ENCODE peak calls at places on chromosome 6, in ten cellular contexts. F, A, J, R, M, Z, P, I, Y and V are unnamed samples.

GRCh38 chr6:111943723-111944122 is 70.5 kb upstream of the FYN start:
- DNase-seq in F (no peak), M (no peak), Y (no peak), R (no peak), Z (no peak), J (no peak), P (no peak), I (no peak), A (no peak), V (no peak)

GRCh38 chr6:158649289-158650143 is at the start of gene SYTL3:
- DNase-seq in F (peak; percentile 78), A (peak; percentile 70), M (peak; percentile 62), Y (no peak), R (peak; percentile 66), J (no peak), P (no peak), I (no peak), Z (peak; percentile 64), V (peak; percentile 31)

GRCh38 chr6:30450548-30450907 is 38.8 kb upstream of the HLA-E start:
- DNase-seq in M (no peak), I (no peak), J (no peak), Z (no peak), Y (no peak), P (no peak), F (no peak), A (no peak), R (no peak), V (no peak)

GRCh38 chr6:149275621-149276020 is 41.9 kb upstream of the TAB2 start:
- DNase-seq in J (no peak), R (no peak), Z (no peak), A (no peak), F (no peak), I (no peak), Y (no peak), M (no peak), P (no peak), V (no peak)

GRCh38 chr6:105677671-105678475 is 275.0 kb upstream of the PREP start:
- DNase-seq in F (no peak), Y (no peak), Z (no peak), J (no peak), P (no peak), I (peak; percentile 13), A (no peak), M (peak; percentile 3), R (no peak), V (no peak)

GRCh38 chr6:154868143-154868594 is 126.9 kb upstream of the TIAM2 start:
- DNase-seq in Z (no peak), Y (no peak), P (peak; percentile 46), I (peak; percentile 15), A (no peak), R (no peak), M (peak; percentile 72), F (no peak), J (no peak), V (no peak)

GRCh38 chr6:55443238-55444134 is 116.2 kb downstream of the GFRAL start:
- DNase-seq in M (no peak), R (no peak), Z (no peak), I (no peak), Y (no peak), P (no peak), J (no peak), A (no peak), F (no peak), V (no peak)

GRCh38 chr6:23621026-23621425 is 505.0 kb upstream of the NRSN1 start:
- DNase-seq in P (no peak), M (no peak), R (no peak), Y (no peak), I (no peak), A (no peak), Z (no peak), J (no peak), F (no peak), V (no peak)

GRCh38 chr6:49634811-49635159 is 1.9 kb downstream of the RHAG start:
- DNase-seq in Y (no peak), I (no peak), M (no peak), P (no peak), A (no peak), F (no peak), J (no peak), Z (no peak), R (no peak), V (no peak)

GRCh38 chr6:44090465-44090864 is 36.8 kb downstream of the MRPL14 start:
- DNase-seq in J (no peak), F (no peak), M (no peak), A (no peak), I (no peak), Y (no peak), P (no peak), R (no peak), Z (no peak), V (no peak)

GRCh38 chr6:147615659-147616456 is 107.4 kb downstream of the SAMD5 start:
- DNase-seq in Y (no peak), F (no peak), P (no peak), I (no peak), Z (no peak), A (no peak), J (no peak), R (no peak), M (no peak), V (no peak)

GRCh38 chr6:35727206-35727934 is 9.5 kb upstream of the ARMC12 start:
- DNase-seq in M (peak; percentile 80), A (peak; percentile 90), J (no peak), Z (peak; percentile 76), Y (peak; percentile 92), F (peak; percentile 92), I (peak; percentile 87), P (peak; percentile 89), R (peak; percentile 98), V (peak; percentile 89)

GRCh38 chr6:110944681-110945151 is 13.8 kb upstream of the GTF3C6 start:
- DNase-seq in I (no peak), R (no peak), Z (no peak), F (no peak), J (no peak), A (no peak), P (no peak), M (no peak), Y (no peak), V (no peak)

GRCh38 chr6:161228096-161228495 is 45.8 kb downstream of the AGPAT4 start:
- DNase-seq in A (no peak), F (no peak), R (peak; percentile 68), P (no peak), Y (no peak), J (no peak), Z (no peak), M (no peak), I (no peak), V (no peak)

DNA sequence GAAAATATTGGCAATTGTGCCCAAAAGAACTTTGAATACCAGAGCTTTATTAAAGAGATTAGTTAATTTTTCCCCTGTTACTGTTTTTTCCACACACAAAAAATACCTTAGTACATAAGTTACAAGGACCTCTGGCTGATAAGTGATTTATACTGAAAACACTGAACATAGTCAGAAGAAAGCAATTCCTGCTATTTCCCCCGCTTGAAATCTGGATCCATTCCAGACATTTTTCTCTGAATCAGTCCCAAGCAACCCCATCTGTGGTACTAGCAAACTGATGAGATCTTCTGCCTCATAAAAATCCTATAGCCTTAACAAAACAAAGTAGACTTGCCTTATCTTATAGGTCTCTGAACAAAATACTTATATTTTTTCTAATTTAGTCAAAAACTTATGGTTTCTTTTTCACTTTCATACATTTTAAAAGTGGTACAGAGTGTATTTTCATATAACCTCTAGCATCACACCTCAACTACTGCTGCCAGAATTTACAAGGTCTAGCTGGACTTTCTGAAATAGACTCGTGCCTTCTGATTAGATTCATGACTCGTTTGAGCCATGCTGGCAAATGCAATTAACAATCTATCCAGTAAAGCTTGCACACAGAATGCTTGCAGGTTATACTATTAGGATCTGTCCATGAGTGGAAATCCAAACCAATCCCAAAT is 111.9 kb downstream of the TBX18 start:
- DNase-seq in J (no peak), M (no peak), I (no peak), P (no peak), F (no peak), R (no peak), Z (no peak), Y (no peak), A (no peak), V (no peak)
- H3K27ac ChIP-seq in J (no peak overlapping the region), M (no peak overlapping the region), I (no peak overlapping the region), P (peak overlapping the region; percentile 79), F (no peak overlapping the region), R (no peak overlapping the region), Z (no peak overlapping the region), Y (peak overlapping the region; percentile 51), A (no peak overlapping the region), V (no peak overlapping the region)

GRCh38 chr6:118869894-118870665 is 23.9 kb upstream of the ASF1A start:
- DNase-seq in F (no peak), J (no peak), P (no peak), A (no peak), I (no peak), R (no peak), Y (no peak), Z (no peak), M (no peak), V (no peak)
- H3K4me3 ChIP-seq in F (no peak overlapping the region), J (no peak overlapping the region), P (no peak overlapping the region), A (no peak overlapping the region), I (no peak overlapping the region), R (no peak overlapping the region), Y (no peak overlapping the region), Z (no peak overlapping the region), M (no peak overlapping the region), V (no peak overlapping the region)

GRCh38 chr6:134426623-134427022 is 108.7 kb upstream of the SGK1 start:
- DNase-seq in P (no peak), I (no peak), M (no peak), R (no peak), A (no peak), F (no peak), J (no peak), Y (no peak), Z (no peak), V (no peak)

GRCh38 chr6:134424795-134425163 is 106.9 kb upstream of the SGK1 start:
- DNase-seq in J (no peak), F (no peak), Y (no peak), A (no peak), M (no peak), P (no peak), I (no peak), R (no peak), Z (no peak), V (no peak)

GRCh38 chr6:134427721-134428120 is 109.8 kb upstream of the SGK1 start:
- DNase-seq in I (no peak), J (no peak), M (no peak), F (no peak), R (no peak), Z (no peak), Y (no peak), A (no peak), P (no peak), V (no peak)

GRCh38 chr6:134424131-134424794 is 106.4 kb upstream of the SGK1 start:
- DNase-seq in I (no peak), J (no peak), F (no peak), M (no peak), R (no peak), Z (no peak), P (no peak), A (no peak), Y (no peak), V (no peak)

GRCh38 chr6:134425521-134426316 is 107.8 kb upstream of the SGK1 start:
- DNase-seq in J (no peak), Z (no peak), I (no peak), R (no peak), Y (no peak), A (no peak), P (no peak), M (no peak), F (no peak), V (no peak)
- H3K4me1 ChIP-seq in J (no peaks in the 10 kb centered on the region), Z (no peaks in the 10 kb centered on the region), I (no peaks in the 10 kb centered on the region), R (no peaks in the 10 kb centered on the region), Y (no peaks in the 10 kb centered on the region), A (no peaks in the 10 kb centered on the region), P (no peaks in the 10 kb centered on the region), M (no peaks in the 10 kb centered on the region), F (no peaks in the 10 kb centered on the region), V (no peaks in the 10 kb centered on the region)

GRCh38 chr6:132511836-132512230 is 1.1 kb downstream of the STX7 start:
- DNase-seq in I (no peak), A (no peak), P (no peak), M (peak; percentile 11), J (no peak), Z (no peak), Y (no peak), R (no peak), F (no peak), V (no peak)
- H3K27ac ChIP-seq in I (no peak overlapping the region), A (no peak overlapping the region), P (no peak overlapping the region), M (no peak overlapping the region), J (peak overlapping the region; percentile 87), Z (peak overlapping the region; percentile 95), Y (no peak overlapping the region), R (peak overlapping the region; percentile 85), F (peak overlapping the region; percentile 90), V (no peak overlapping the region)